ENCODE peak calls at places on chromosomes 13 and 19, in four cellular contexts. I is stimulated activated CD4-positive, alpha-beta T cell treated with anti-CD3 and anti-CD28 coated beads, Interleukin-2, amount 100 ng/mL, for 48 hours; B is NCI-H510A; W is HFFc6. Z is an unnamed sample.

GRCh38 chr13:113651511-113652403 is 6.2 kb downstream of the ATP4B start:
- DNase-seq in B (no peak), W (no peak), I (no peak), Z (no peak)

GRCh38 chr13:46134961-46135522 is 30.2 kb upstream of the CPB2 start:
- DNase-seq in B (peak), I (no peak), W (no peak), Z (no peak)

GRCh38 chr13:110445183-110445582 is 116.3 kb downstream of the RAB20 start:
- DNase-seq in I (no peak), W (no peak), B (no peak), Z (no peak)

GRCh38 chr19:18961767-18962423 is 20.9 kb upstream of the HOMER3 start:
- DNase-seq in W (no peak), I (no peak), B (peak), Z (no peak)

GRCh38 chr19:48975947-48976847 is 11.1 kb downstream of the FTL start:
- DNase-seq in W (no peak), B (no peak), I (no peak), Z (no peak)

GRCh38 chr19:48113190-48113917 is 2.7 kb upstream of the PLA2G4C start:
- DNase-seq in W (no peak), B (no peak), I (no peak), Z (no peak)

GRCh38 chr19:2455481-2456300 is 1.1 kb downstream of the LMNB2 start:
- DNase-seq in W (no peak), I (peak), B (no peak), Z (no peak)

GRCh38 chr19:33756177-33756576 is 40.5 kb upstream of the KCTD15 start:
- DNase-seq in B (no peak), W (no peak), I (no peak), Z (no peak)

GRCh38 chr19:16207490-16208025 is 9.8 kb downstream of the AP1M1 start:
- DNase-seq in I (no peak), B (no peak), W (no peak), Z (no peak)

GRCh38 chr13:101727118-101727517 is 274.6 kb downstream of the ITGBL1 start:
- DNase-seq in I (no peak), W (no peak), B (no peak), Z (no peak)

GRCh38 chr19:7509625-7510024 is 6.3 kb upstream of the ZNF358 start:
- DNase-seq in W (no peak), B (no peak), I (no peak), Z (no peak)

GRCh38 chr19:11624064-11624463 is 26.8 kb downstream of the ZNF627 start:
- DNase-seq in B (no peak), I (no peak), W (no peak), Z (no peak)

GRCh38 chr13:113423225-113424170 is 29.8 kb downstream of the ADPRHL1 start:
- DNase-seq in W (no peak), B (no peak), I (no peak), Z (no peak)

GRCh38 chr13:78786399-78786879 is 127.5 kb upstream of the OBI1 start:
- DNase-seq in B (no peak), I (no peak), W (no peak), Z (no peak)

GRCh38 chr19:40774916-40775631 is at the start of gene MIA:
- DNase-seq in W (no peak), B (no peak), I (no peak), Z (no peak)

GRCh38 chr19:1102407-1103106 is 1.2 kb upstream of the GPX4 start:
- DNase-seq in W (peak), I (peak), B (no peak), Z (peak)

GRCh38 chr13:20814224-20814910 is 40.6 kb upstream of the EEF1AKMT1 start:
- DNase-seq in I (no peak), W (peak), B (no peak), Z (peak)

GRCh38 chr13:90591260-90591926 is 756.1 kb upstream of the MIR17HG start:
- DNase-seq in B (no peak), I (no peak), W (no peak), Z (no peak)

GRCh38 chr13:33918199-33918932 is 100.4 kb downstream of the RFC3 start:
- DNase-seq in B (peak), W (peak), I (no peak), Z (no peak)

GRCh38 chr13:43852923-43853404 is 26.6 kb downstream of the CCDC122 start:
- DNase-seq in B (no peak), W (no peak), I (no peak), Z (no peak)

GRCh38 chr19:3766520-3766919 is 4.0 kb downstream of the MRPL54 start:
- DNase-seq in W (no peak), I (no peak), B (no peak), Z (no peak)

GRCh38 chr19:51541458-51542357 is 10.2 kb upstream of the SIGLEC6 start:
- DNase-seq in I (no peak), W (no peak), B (no peak), Z (no peak)

GRCh38 chr13:75196112-75196855 is 285.7 kb downstream of the TBC1D4 start:
- DNase-seq in B (no peak), W (no peak), I (no peak), Z (no peak)

GRCh38 chr13:73336789-73337188 is 278.0 kb downstream of the KLF5 start:
- DNase-seq in B (no peak), I (no peak), W (no peak), Z (no peak)

GRCh38 chr19:37692956-37693660 is 26.5 kb downstream of the ZNF607 start:
- DNase-seq in W (no peak), B (no peak), I (no peak), Z (no peak)

GRCh38 chr13:101149735-101150380 is 266.4 kb downstream of the NALCN start:
- DNase-seq in I (no peak), B (no peak), W (peak), Z (no peak)

Z was measured in pulmonary artery endothelial cell.